ENCODE peak calls at places on chromosomes 5 and 9, in six cellular contexts. S, C, M, Q, X and F are unnamed samples.

GRCh38 chr9:38280251-38280800 is 112.2 kb upstream of the ALDH1B1 start:
- DNase-seq in C (no peak), X (no peak), S (no peak), Q (no peak), M (no peak), F (no peak)

GRCh38 chr9:3244963-3245653 is 280.7 kb downstream of the RFX3 start:
- DNase-seq in X (no peak), S (no peak), Q (peak; percentile 15), C (no peak), M (no peak), F (no peak)

GRCh38 chr5:134053840-134054338 is 49.1 kb upstream of the VDAC1 start:
- DNase-seq in Q (peak; percentile 75), M (peak; percentile 78), C (no peak), S (no peak), X (no peak), F (no peak)

GRCh38 chr5:142296914-142297417 is 27.9 kb downstream of the SPRY4 start:
- DNase-seq in S (no peak), X (no peak), M (peak; percentile 92), Q (peak; percentile 51), C (no peak), F (no peak)

GRCh38 chr5:80136751-80137272 is 101.7 kb downstream of the THBS4 start:
- DNase-seq in M (no peak), S (no peak), Q (no peak), X (no peak), C (no peak), F (no peak)

GRCh38 chr5:135242021-135242480 is 157.0 kb downstream of the MACROH2A1 start:
- DNase-seq in S (peak; percentile 72), X (peak; percentile 56), M (peak; percentile 79), Q (peak; percentile 72), C (peak; percentile 49), F (no peak)

GRCh38 chr5:9194509-9194908 is 351.4 kb downstream of the SEMA5A start:
- DNase-seq in X (no peak), C (no peak), M (peak; percentile 83), S (no peak), Q (peak; percentile 88), F (no peak)

GRCh38 chr5:176619569-176620332 is 9.8 kb upstream of the GPRIN1 start:
- DNase-seq in Q (no peak), X (no peak), C (no peak), M (no peak), S (no peak), F (no peak)

GRCh38 chr5:133884525-133885311 is 83.7 kb downstream of the C5orf15 start:
- DNase-seq in M (no peak), Q (no peak), S (no peak), X (no peak), C (no peak), F (no peak)

GRCh38 chr9:14179449-14179848 is 134.5 kb downstream of the NFIB start:
- DNase-seq in X (no peak), C (no peak), Q (no peak), S (no peak), M (no peak), F (no peak)

GRCh38 chr9:115913666-115914065 is 239.9 kb upstream of the PAPPA start:
- DNase-seq in S (no peak), M (peak; percentile 62), Q (peak; percentile 78), X (no peak), C (no peak), F (no peak)

GRCh38 chr9:78904686-78905085 is 607.8 kb downstream of the PSAT1 start:
- DNase-seq in S (no peak), M (no peak), C (no peak), X (no peak), Q (no peak), F (no peak)

GRCh38 chr5:111934511-111934910 is 177.5 kb upstream of the NREP start:
- DNase-seq in S (no peak), M (no peak), C (no peak), Q (no peak), X (no peak), F (no peak)

GRCh38 chr5:125295405-125295872 is 549.0 kb upstream of the ZNF608 start:
- DNase-seq in X (no peak), M (peak; percentile 54), S (no peak), Q (peak; percentile 38), C (no peak), F (no peak)

GRCh38 chr5:73619606-73620334 is 6.2 kb upstream of the ARHGEF28 start:
- DNase-seq in X (no peak), S (no peak), M (no peak), C (no peak), Q (no peak), F (no peak)

GRCh38 chr9:10146517-10147331 is 466.1 kb downstream of the PTPRD start:
- DNase-seq in X (no peak), S (no peak), C (no peak), Q (no peak), M (no peak), F (no peak)

GRCh38 chr9:107363511-107364182 is 80.6 kb downstream of the RAD23B start:
- DNase-seq in S (no peak), C (peak; percentile 68), X (no peak), Q (no peak), M (no peak), F (no peak)

GRCh38 chr5:156121834-156122386 is 205.1 kb upstream of the SGCD start:
- DNase-seq in S (no peak), X (no peak), Q (peak; percentile 30), C (no peak), M (peak; percentile 76), F (no peak)

GRCh38 chr9:79292731-79293280 is 279.0 kb upstream of the TLE4 start:
- DNase-seq in C (no peak), M (no peak), X (no peak), Q (no peak), S (no peak), F (no peak)

GRCh38 chr5:64758916-64759315 is 9.6 kb downstream of the SREK1IP1 start:
- DNase-seq in C (no peak), Q (no peak), M (no peak), S (no peak), X (no peak), F (no peak)

GRCh38 chr5:71877511-71877910 is 158.4 kb downstream of the CARTPT start:
- DNase-seq in X (no peak), M (no peak), C (no peak), S (no peak), Q (no peak), F (no peak)

DNA sequence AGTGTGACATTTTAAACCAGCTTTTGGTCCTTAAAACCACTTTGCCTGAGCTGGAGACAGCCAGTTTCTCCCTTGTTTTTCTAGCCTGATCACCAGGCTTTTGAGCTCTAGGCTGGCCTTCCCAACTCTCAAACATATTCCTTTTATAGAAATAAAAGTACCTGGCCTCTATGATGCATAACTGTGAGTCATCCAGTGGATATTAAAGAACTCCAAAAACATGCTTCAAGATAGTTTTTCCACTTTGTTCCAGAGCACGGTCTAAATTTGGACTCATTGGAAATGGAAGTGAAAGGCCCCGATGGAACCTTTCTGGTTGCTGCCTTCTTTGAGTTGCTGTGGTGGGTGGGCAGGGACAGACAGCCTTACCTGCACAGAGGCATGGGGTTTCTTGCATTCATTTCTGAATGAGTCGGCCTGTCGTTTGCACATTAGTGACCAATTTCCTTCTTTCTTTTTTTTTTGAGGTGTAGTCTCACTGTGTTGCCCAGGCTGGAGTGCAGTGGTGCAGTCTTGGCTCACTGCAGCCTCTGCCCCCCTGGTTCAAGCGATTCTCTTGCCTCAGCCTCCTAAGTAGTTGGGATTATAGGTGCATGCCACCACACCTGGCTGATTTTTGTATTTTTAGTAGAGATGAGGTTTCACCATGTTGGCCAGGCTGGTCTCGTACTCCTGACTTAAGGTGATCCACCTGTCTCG is 43.1 kb downstream of the TRIO start:
- DNase-seq in M (peak; percentile 89), C (no peak), X (no peak), S (no peak), Q (peak; percentile 77), F (no peak)
- H3K4me3 ChIP-seq in M (peak overlapping the region; percentile 2), C (no peak overlapping the region), X (no peak overlapping the region), S (no peak overlapping the region), Q (peak overlapping the region; percentile 50), F (no peak overlapping the region)

GRCh38 chr5:67166460-67166871 is 30.1 kb downstream of the CD180 start:
- DNase-seq in M (no peak), X (peak; percentile 89), S (peak; percentile 80), C (no peak), Q (no peak), F (no peak)
- H3K4me3 ChIP-seq in M (no peak overlapping the region), X (peak overlapping the region; percentile 47), S (peak overlapping the region; percentile 42), C (peak overlapping the region; percentile 28), Q (peak overlapping the region; percentile 44), F (no peak overlapping the region)

GRCh38 chr9:70415041-70415440 is 584 bp upstream of the KLF9 start:
- DNase-seq in X (no peak), C (no peak), Q (no peak), S (no peak), M (no peak), F (no peak)
- H3K4me3 ChIP-seq in X (peak overlapping the region; percentile 75), C (peak overlapping the region; percentile 98), Q (peak overlapping the region; percentile 95), S (peak overlapping the region; percentile 94), M (peak overlapping the region; percentile 96), F (no peak overlapping the region)

DNA sequence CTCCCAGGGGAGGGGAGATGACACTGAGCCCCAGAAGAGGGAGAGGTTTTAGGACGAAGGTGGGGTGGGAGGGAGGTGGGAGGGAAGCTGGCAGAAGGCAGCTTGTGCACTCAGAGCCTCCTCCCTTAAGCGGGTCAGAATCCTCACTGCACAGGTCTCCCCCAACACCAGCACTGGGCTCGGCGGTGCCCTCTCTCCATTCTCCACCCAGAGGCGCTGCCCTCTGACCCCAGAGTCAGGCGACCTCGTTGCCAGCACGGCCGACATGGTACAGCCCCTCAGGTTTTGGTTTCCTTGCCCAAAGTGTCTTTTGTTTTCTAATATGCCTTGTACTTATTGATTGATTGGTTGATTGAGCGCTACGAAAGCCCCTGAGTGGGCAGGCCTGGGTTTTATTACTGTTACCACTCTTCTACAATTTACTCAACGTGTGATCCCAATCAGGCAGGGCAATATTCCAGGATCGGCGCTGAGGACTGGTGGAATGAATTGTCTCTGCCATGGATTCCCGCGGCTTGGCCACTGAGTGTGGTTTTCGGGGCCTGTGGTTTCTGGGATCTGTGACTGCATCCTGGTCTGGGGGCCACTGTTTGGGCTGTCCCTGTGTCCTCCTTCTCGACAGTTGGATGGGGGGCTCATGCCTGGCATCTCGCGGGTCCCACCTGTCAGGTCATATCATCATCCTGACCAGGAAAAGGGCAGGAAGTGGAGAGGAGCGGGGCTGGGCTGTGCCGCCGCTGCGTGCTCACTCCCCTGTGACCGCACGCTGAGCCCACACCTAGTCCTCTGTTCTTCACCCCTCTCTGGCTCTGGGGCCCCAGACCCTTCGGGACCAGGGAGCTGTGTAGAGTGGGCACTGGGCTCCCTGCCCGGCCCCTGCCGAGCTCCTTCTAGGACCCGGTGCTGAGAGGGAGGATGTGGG is 9.6 kb upstream of the FCN2 start:
- DNase-seq in M (no peak), X (no peak), Q (no peak), C (no peak), S (peak; percentile 50), F (no peak)
- H3K4me3 ChIP-seq in M (no peak overlapping the region), X (no peak overlapping the region), Q (no peak overlapping the region), C (no peak overlapping the region), S (no peak overlapping the region), F (no peak overlapping the region)

DNA sequence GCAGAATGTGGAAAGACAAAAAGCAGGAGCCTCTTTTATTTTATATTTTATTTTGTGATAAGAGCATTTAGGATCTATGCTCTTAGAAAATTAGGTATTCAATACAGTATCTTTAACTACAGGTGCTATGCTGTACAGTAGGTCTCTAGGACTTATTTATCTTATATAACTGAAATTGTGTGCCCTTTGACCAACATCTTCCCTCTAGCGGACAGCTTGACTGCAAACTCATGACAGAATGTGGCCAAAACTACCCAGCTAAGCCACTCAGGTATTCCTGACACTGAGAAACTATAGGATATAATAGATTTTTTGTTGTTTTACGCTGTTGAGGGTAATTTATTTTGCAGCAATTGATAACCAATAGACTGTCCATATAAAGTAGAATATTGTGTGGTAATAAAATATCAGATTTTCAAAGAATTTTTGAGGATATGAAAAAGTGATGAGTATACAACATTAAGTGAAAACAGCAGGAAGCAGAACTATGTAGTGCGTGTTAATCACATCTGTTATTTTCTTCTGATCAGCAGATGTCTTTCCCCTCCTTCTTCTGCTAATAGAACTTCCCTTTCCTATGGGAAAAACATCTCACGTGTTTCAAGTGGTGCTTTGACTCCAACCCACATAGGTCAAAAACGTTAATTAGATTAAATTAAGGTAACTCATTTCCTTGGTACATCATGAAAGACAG is 69.9 kb upstream of the SELENOP start:
- DNase-seq in C (no peak), M (no peak), S (no peak), X (no peak), Q (no peak), F (no peak)
- H3K4me3 ChIP-seq in C (no peak overlapping the region), M (no peak overlapping the region), S (no peak overlapping the region), X (no peak overlapping the region), Q (no peak overlapping the region), F (no peak overlapping the region)